ENCODE peak calls at places on chromosome 20, in four cellular contexts. One of them, this sample, is unnamed.
A peak's percentile ranks its signal among the peaks of the same experiment; 100 is the strongest.

GRCh38 chr20:4937422-4938319 is 63.6 kb downstream of the SLC23A2 start:
- DNase-seq in MM.1S: no peak
- DNase-seq in neuronal stem cell: no peak
- DNase-seq in GM12878: no peak
- DNase-seq in this sample: no peak

GRCh38 chr20:24118781-24119175 is 130.2 kb upstream of the GGTLC1 start:
- DNase-seq in MM.1S: no peak
- DNase-seq in neuronal stem cell: no peak
- DNase-seq in GM12878: no peak
- DNase-seq in this sample: no peak

GRCh38 chr20:21396921-21397340 is 395 bp downstream of the NKX2-4 start:
- DNase-seq in MM.1S: no peak
- DNase-seq in neuronal stem cell: no peak
- DNase-seq in GM12878: no peak
- DNase-seq in this sample: peak; percentile 63

GRCh38 chr20:23419995-23420901 is 1.0 kb downstream of the NAPB start:
- DNase-seq in MM.1S: peak; percentile 53
- DNase-seq in neuronal stem cell: peak; percentile 1
- DNase-seq in GM12878: no peak
- DNase-seq in this sample: peak; percentile 80

GRCh38 chr20:3109350-3110302 is 25.1 kb upstream of the AVP start:
- DNase-seq in MM.1S: no peak
- DNase-seq in neuronal stem cell: no peak
- DNase-seq in GM12878: no peak
- DNase-seq in this sample: peak; percentile 61

GRCh38 chr20:48538058-48538825 is 289.6 kb downstream of the PREX1 start:
- DNase-seq in MM.1S: no peak
- DNase-seq in neuronal stem cell: peak; percentile 44
- DNase-seq in GM12878: no peak
- DNase-seq in this sample: no peak

GRCh38 chr20:16916165-16916564 is 168.0 kb downstream of the OTOR start:
- DNase-seq in MM.1S: no peak
- DNase-seq in neuronal stem cell: no peak
- DNase-seq in GM12878: no peak
- DNase-seq in this sample: no peak

GRCh38 chr20:8589956-8590355 is 457.9 kb downstream of the PLCB1 start:
- DNase-seq in MM.1S: no peak
- DNase-seq in neuronal stem cell: no peak
- DNase-seq in GM12878: no peak
- DNase-seq in this sample: no peak

GRCh38 chr20:16284385-16285100 is 288.7 kb downstream of the KIF16B start:
- DNase-seq in MM.1S: no peak
- DNase-seq in neuronal stem cell: no peak
- DNase-seq in GM12878: no peak
- DNase-seq in this sample: no peak

GRCh38 chr20:46651091-46651962 is at the start of gene SLC13A3:
- DNase-seq in MM.1S: no peak
- DNase-seq in neuronal stem cell: peak; percentile 21
- DNase-seq in GM12878: no peak
- DNase-seq in this sample: no peak

GRCh38 chr20:64233725-64234124 is 21.8 kb upstream of the PCMTD2 start:
- DNase-seq in MM.1S: no peak
- DNase-seq in neuronal stem cell: no peak
- DNase-seq in GM12878: no peak
- DNase-seq in this sample: peak; percentile 37

GRCh38 chr20:24773751-24774201 is 175.3 kb upstream of the CST7 start:
- DNase-seq in MM.1S: peak; percentile 65
- DNase-seq in neuronal stem cell: no peak
- DNase-seq in GM12878: peak; percentile 15
- DNase-seq in this sample: no peak

GRCh38 chr20:40892642-40893041 is 136.0 kb upstream of the TOP1 start:
- DNase-seq in MM.1S: no peak
- DNase-seq in neuronal stem cell: no peak
- DNase-seq in GM12878: no peak
- DNase-seq in this sample: no peak

DNA sequence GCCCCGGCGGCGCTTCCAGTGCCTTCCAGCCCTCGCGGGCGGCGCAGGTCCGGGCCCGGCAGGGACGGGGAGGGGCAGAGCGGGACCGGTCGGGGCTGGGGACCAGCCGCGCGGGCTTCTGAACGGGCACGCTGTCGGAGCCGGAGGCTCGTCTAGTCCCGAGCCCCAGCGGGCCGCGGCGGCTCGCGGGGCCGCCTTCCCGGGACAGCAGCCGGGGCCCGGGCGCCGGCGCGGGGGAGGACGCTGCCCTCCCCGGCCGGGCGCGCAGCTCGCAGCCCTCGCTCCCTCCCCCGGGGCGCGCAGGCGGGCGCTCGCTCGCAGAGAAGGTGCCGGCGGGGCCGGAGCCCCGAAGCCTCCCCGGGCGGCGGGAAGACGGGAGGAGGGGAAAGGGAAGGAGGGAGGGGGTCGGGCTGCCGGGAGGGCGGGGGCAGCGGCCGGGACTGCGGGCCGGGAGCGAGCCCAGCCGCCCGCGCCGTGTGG is 696 bp upstream of the SIRPA start:
- DNase-seq in MM.1S: peak; percentile 58
- DNase-seq in neuronal stem cell: peak; percentile 57
- DNase-seq in GM12878: no peak
- DNase-seq in this sample: peak; percentile 90
- H3K4me3 ChIP-seq in MM.1S: peak overlapping the region; percentile 63
- H3K4me3 ChIP-seq in neuronal stem cell: peak overlapping the region; percentile 86
- H3K4me3 ChIP-seq in GM12878: peak overlapping the region; percentile 68
- H3K4me3 ChIP-seq in this sample: peak overlapping the region; percentile 25

GRCh38 chr20:36491901-36492617 is 49.3 kb upstream of the MYL9 start:
- DNase-seq in MM.1S: peak; percentile 45
- DNase-seq in neuronal stem cell: no peak
- DNase-seq in GM12878: no peak
- DNase-seq in this sample: no peak
- H3K9ac ChIP-seq in MM.1S: peak overlapping the region; percentile 12
- H3K9ac ChIP-seq in neuronal stem cell: no peak overlapping the region
- H3K9ac ChIP-seq in GM12878: no peak overlapping the region
- H3K9ac ChIP-seq in this sample: no peak overlapping the region

GRCh38 chr20:50724112-50724724 is 7.2 kb upstream of the PARD6B start:
- DNase-seq in MM.1S: no peak
- DNase-seq in neuronal stem cell: no peak
- DNase-seq in GM12878: no peak
- DNase-seq in this sample: no peak
- H3K4me1 ChIP-seq in MM.1S: no peaks in the 10 kb centered on the region
- H3K4me1 ChIP-seq in neuronal stem cell: peaks cover 8% of the 10 kb centered on the region
- H3K4me1 ChIP-seq in GM12878: peaks cover 7% of the 10 kb centered on the region
- H3K4me1 ChIP-seq in this sample: peaks cover 46% of the 10 kb centered on the region

DNA sequence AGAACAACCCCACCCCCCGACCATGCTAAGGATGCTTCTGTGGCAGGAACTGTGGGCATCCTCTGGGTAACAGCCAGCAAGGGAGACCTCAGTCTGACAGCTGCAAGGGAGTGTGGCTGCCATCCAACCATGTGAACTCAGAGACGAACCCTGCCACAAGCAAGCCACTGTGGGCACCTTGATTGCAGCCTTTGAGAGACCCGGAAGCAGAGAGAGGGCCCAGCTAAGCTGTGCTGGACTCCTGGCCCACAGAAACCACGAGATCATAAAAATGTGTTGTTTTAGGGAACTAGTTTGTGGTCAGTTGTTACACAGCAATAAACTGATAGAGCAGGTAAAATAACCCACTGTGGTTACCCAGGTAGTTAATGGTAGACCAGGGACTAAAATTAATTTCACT is 414.6 kb downstream of the CDH26 start:
- DNase-seq in MM.1S: peak; percentile 73
- DNase-seq in neuronal stem cell: no peak
- DNase-seq in GM12878: no peak
- DNase-seq in this sample: no peak
- H3K4me3 ChIP-seq in MM.1S: no peak overlapping the region
- H3K4me3 ChIP-seq in neuronal stem cell: no peak overlapping the region
- H3K4me3 ChIP-seq in GM12878: no peak overlapping the region
- H3K4me3 ChIP-seq in this sample: no peak overlapping the region

DNA sequence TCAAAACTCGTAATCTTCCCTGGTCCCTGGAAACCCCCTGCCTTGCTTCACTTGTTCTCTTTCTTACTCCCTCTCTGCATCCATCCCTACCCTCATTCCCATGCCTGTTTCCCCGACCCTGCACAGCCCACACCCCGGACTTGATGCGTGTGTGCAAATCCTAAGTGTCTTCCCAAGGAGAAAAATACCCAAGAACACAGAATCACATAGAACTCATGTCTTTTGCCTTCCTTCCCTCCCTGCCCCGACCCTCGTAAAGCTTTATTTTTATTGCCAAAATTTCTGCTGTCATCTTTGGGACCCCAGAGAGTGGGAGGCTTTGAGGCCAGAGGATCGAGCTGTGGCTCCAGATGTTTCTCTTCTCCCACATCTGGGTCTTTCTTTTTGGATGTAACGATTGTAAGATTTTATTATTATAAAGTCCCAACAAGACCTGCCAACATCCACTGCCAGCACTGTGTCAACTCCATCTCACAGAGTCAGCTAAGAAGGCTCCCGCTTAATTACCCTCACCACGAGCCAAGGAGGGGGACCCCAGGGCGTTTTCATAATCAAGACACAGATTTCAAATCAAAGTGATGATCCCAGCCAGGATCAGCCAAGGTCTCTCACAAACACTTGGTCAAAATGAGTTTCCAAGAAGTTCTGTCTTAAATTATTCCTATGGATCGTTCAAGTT is 169.8 kb upstream of the PMEPA1 start:
- DNase-seq in MM.1S: no peak
- DNase-seq in neuronal stem cell: no peak
- DNase-seq in GM12878: no peak
- DNase-seq in this sample: no peak
- H3K9ac ChIP-seq in MM.1S: no peak overlapping the region
- H3K9ac ChIP-seq in neuronal stem cell: no peak overlapping the region
- H3K9ac ChIP-seq in GM12878: no peak overlapping the region
- H3K9ac ChIP-seq in this sample: no peak overlapping the region

GRCh38 chr20:51444472-51444871 is 98.0 kb downstream of the NFATC2 start:
- DNase-seq in MM.1S: no peak
- DNase-seq in neuronal stem cell: no peak
- DNase-seq in GM12878: no peak
- DNase-seq in this sample: no peak
- H3K4me1 ChIP-seq in MM.1S: no peaks in the 10 kb centered on the region
- H3K4me1 ChIP-seq in neuronal stem cell: peaks cover 13% of the 10 kb centered on the region
- H3K4me1 ChIP-seq in GM12878: peaks cover 10% of the 10 kb centered on the region
- H3K4me1 ChIP-seq in this sample: peaks cover 2% of the 10 kb centered on the region

This sample was measured in kidney.